ENCODE peak calls at places on chromosomes 12 and 14, in nine cellular contexts. K, T, J, R, C, G, E, U and H are unnamed samples.

GRCh38 chr12:13234045-13234641 is 37.6 kb downstream of the EMP1 start:
- DNase-seq in U (peak; percentile 58), R (no peak), T (peak; percentile 17), C (peak; percentile 28), G (no peak), K (peak; percentile 61), E (peak; percentile 61), J (peak; percentile 84), H (peak; percentile 61)

GRCh38 chr12:124517260-124518050 is 50.0 kb downstream of the NCOR2 start:
- DNase-seq in E (peak; percentile 71), U (peak; percentile 63), K (no peak), T (no peak), G (no peak), R (no peak), C (no peak), J (peak; percentile 70), H (peak; percentile 61)

GRCh38 chr12:48601013-48601756 is 31.3 kb upstream of the LALBA start:
- DNase-seq in G (no peak), U (no peak), E (no peak), C (no peak), R (no peak), T (no peak), K (peak; percentile 46), J (no peak), H (peak; percentile 93)

GRCh38 chr12:118374126-118374725 is 1.5 kb upstream of the TAOK3 start:
- DNase-seq in J (no peak), T (no peak), U (no peak), C (no peak), K (no peak), G (no peak), E (no peak), R (no peak), H (no peak)

GRCh38 chr12:92502417-92503028 is 200.3 kb upstream of the PLEKHG7 start:
- DNase-seq in T (no peak), R (no peak), U (no peak), K (no peak), G (no peak), J (peak; percentile 21), E (no peak), C (no peak), H (no peak)

GRCh38 chr12:47773062-47773857 is at the start of gene SLC48A1:
- DNase-seq in J (peak; percentile 79), T (peak; percentile 79), C (peak; percentile 80), K (no peak), U (peak; percentile 96), E (peak; percentile 67), G (peak; percentile 61), R (peak; percentile 67), H (no peak)

GRCh38 chr12:102816816-102817434 is 100.1 kb downstream of the PAH start:
- DNase-seq in C (no peak), G (no peak), E (no peak), J (no peak), K (peak; percentile 14), R (no peak), T (no peak), U (peak; percentile 23), H (peak; percentile 5)

GRCh38 chr14:39033371-39033770 is 69.7 kb downstream of the SEC23A start:
- DNase-seq in G (no peak), R (no peak), T (no peak), C (no peak), J (no peak), U (no peak), K (no peak), E (no peak), H (peak; percentile 48)

GRCh38 chr12:105355752-105356151 is 25.3 kb downstream of the C12orf75 start:
- DNase-seq in K (no peak), E (no peak), T (no peak), U (peak; percentile 49), R (no peak), J (no peak), C (no peak), G (no peak), H (no peak)

GRCh38 chr14:64444984-64445845 is 20.1 kb upstream of the AKAP5 start:
- DNase-seq in G (no peak), R (peak; percentile 17), U (peak; percentile 35), J (peak; percentile 41), T (no peak), K (no peak), C (peak; percentile 34), E (no peak), H (peak; percentile 58)

GRCh38 chr14:37090026-37090425 is 82.4 kb downstream of the SLC25A21 start:
- DNase-seq in T (no peak), R (no peak), K (no peak), G (no peak), E (no peak), U (no peak), C (no peak), J (no peak), H (no peak)

GRCh38 chr12:120115692-120116442 is 686 bp downstream of the RAB35 start:
- DNase-seq in R (no peak), K (no peak), E (peak; percentile 32), G (no peak), T (no peak), U (peak; percentile 69), J (peak; percentile 56), C (peak; percentile 49), H (peak; percentile 57)

GRCh38 chr14:104558231-104559042 is 21.1 kb upstream of the C14orf180 start:
- DNase-seq in G (no peak), J (no peak), E (no peak), C (no peak), U (no peak), T (no peak), R (no peak), K (no peak), H (no peak)

GRCh38 chr14:99730876-99731351 is 46.8 kb downstream of the CYP46A1 start:
- DNase-seq in U (no peak), C (no peak), K (no peak), T (peak; percentile 5), E (no peak), R (no peak), G (peak; percentile 45), J (no peak), H (no peak)

GRCh38 chr14:96084796-96085195 is 45.6 kb downstream of the C14orf132 start:
- DNase-seq in T (no peak), K (no peak), G (no peak), C (no peak), J (no peak), U (no peak), R (no peak), E (no peak), H (no peak)

GRCh38 chr12:1877169-1877878 is 41.1 kb downstream of the CACNA2D4 start:
- DNase-seq in J (no peak), U (no peak), K (no peak), C (no peak), G (no peak), E (no peak), T (no peak), R (no peak), H (no peak)

GRCh38 chr14:21098134-21098891 is at the start of gene ZNF219:
- DNase-seq in E (peak; percentile 66), K (no peak), R (peak; percentile 46), U (peak; percentile 50), T (peak; percentile 35), G (no peak), C (peak; percentile 47), J (peak; percentile 79), H (peak; percentile 19)

GRCh38 chr14:75339059-75339458 is 60.4 kb downstream of the FOS start:
- DNase-seq in J (no peak), G (no peak), K (no peak), C (no peak), E (no peak), U (peak; percentile 32), T (no peak), R (no peak), H (no peak)

GRCh38 chr14:51430600-51430999 is 190.6 kb downstream of the TMX1 start:
- DNase-seq in J (no peak), T (no peak), K (no peak), R (no peak), E (no peak), U (no peak), G (no peak), C (no peak), H (peak; percentile 56)

GRCh38 chr14:45526715-45527549 is 273.9 kb upstream of the MIS18BP1 start:
- DNase-seq in G (no peak), E (no peak), U (no peak), T (no peak), K (peak; percentile 1), R (no peak), J (peak; percentile 35), C (peak; percentile 0), H (peak; percentile 31)

GRCh38 chr14:51846631-51847488 is 13.6 kb upstream of the GNG2 start:
- DNase-seq in G (no peak), J (peak; percentile 68), E (peak; percentile 56), C (peak; percentile 76), T (peak; percentile 79), U (no peak), K (no peak), R (peak; percentile 83), H (no peak)

GRCh38 chr14:38042356-38042755 is 165.3 kb upstream of the SSTR1 start:
- DNase-seq in U (peak; percentile 59), T (no peak), K (peak; percentile 63), G (no peak), R (no peak), J (peak; percentile 5), C (no peak), E (no peak), H (peak; percentile 39)

GRCh38 chr12:116590561-116590960 is 31.4 kb downstream of the MAP1LC3B2 start:
- DNase-seq in E (no peak), R (no peak), T (no peak), G (no peak), J (no peak), U (no peak), C (no peak), K (no peak), H (no peak)

GRCh38 chr12:116143883-116144266 is 133.6 kb downstream of the MED13L start:
- DNase-seq in E (no peak), U (no peak), G (no peak), T (no peak), J (no peak), K (no peak), R (no peak), C (no peak), H (no peak)

GRCh38 chr12:109738878-109739665 is 25.4 kb downstream of the FAM222A start:
- DNase-seq in K (no peak), T (peak; percentile 5), G (peak; percentile 30), C (no peak), R (no peak), J (no peak), U (peak; percentile 38), E (no peak), H (no peak)